ENCODE peak calls at places on chromosomes 7 and 10, in four cellular contexts. E, H, G and L are unnamed samples.
A peak's percentile ranks its signal among the peaks of the same experiment; 100 is the strongest.

GRCh38 chr10:24541239-24541753 is 182.4 kb downstream of the ARHGAP21 start:
- DNase-seq in E (no peak), G (no peak), H (no peak), L (no peak)

GRCh38 chr7:420142-421055 is 99.2 kb downstream of the PDGFA start:
- DNase-seq in H (no peak), E (no peak), G (no peak), L (no peak)

GRCh38 chr7:121123028-121123427 is 134.5 kb downstream of the CPED1 start:
- DNase-seq in E (no peak), H (no peak), G (no peak), L (no peak)

GRCh38 chr7:665251-665650 is 61.2 kb upstream of the DNAAF5 start:
- DNase-seq in H (peak; percentile 70), E (no peak), G (no peak), L (no peak)

GRCh38 chr10:114044251-114045070 is 795 bp downstream of the ADRB1 start:
- DNase-seq in G (no peak), E (no peak), H (no peak), L (peak; percentile 56)

GRCh38 chr10:81843042-81843441 is 32.0 kb upstream of the NRG3 start:
- DNase-seq in G (no peak), H (no peak), E (no peak), L (no peak)

GRCh38 chr10:77179015-77179695 is 458.5 kb downstream of the KCNMA1 start:
- DNase-seq in H (peak; percentile 61), E (peak; percentile 38), G (peak; percentile 34), L (no peak)

GRCh38 chr7:47847207-47847606 is 101.1 kb downstream of the PKD1L1 start:
- DNase-seq in G (peak; percentile 16), E (no peak), H (no peak), L (no peak)

GRCh38 chr7:74481458-74482324 is 28.0 kb downstream of the GTF2IRD1 start:
- DNase-seq in G (no peak), H (no peak), E (no peak), L (peak; percentile 21)

GRCh38 chr7:157734926-157735640 is 398.3 kb downstream of the DNAJB6 start:
- DNase-seq in E (no peak), G (no peak), H (no peak), L (no peak)

GRCh38 chr7:92332782-92333181 is 87.0 kb downstream of the ANKIB1 start:
- DNase-seq in E (no peak), G (no peak), H (no peak), L (no peak)

GRCh38 chr7:70736715-70737460 is 395.1 kb upstream of the GALNT17 start:
- DNase-seq in E (no peak), H (peak; percentile 20), G (no peak), L (no peak)

GRCh38 chr7:122692769-122693309 is 6.1 kb downstream of the RNF133 start:
- DNase-seq in G (no peak), H (no peak), E (no peak), L (no peak)

GRCh38 chr10:132611026-132611910 is 73.7 kb downstream of the INPP5A start:
- DNase-seq in G (no peak), H (peak; percentile 12), E (no peak), L (no peak)

GRCh38 chr10:8543361-8544056 is 489.0 kb downstream of the GATA3 start:
- DNase-seq in E (no peak), H (no peak), G (peak; percentile 44), L (no peak)

GRCh38 chr10:122551450-122551849 is 9.1 kb upstream of the DMBT1 start:
- DNase-seq in G (no peak), E (no peak), H (no peak), L (no peak)

GRCh38 chr7:135188298-135188984 is 17.9 kb upstream of the CYREN start:
- DNase-seq in E (no peak), H (peak; percentile 10), G (no peak), L (no peak)

GRCh38 chr10:106971411-106971831 is 193.1 kb downstream of the SORCS1 start:
- DNase-seq in E (no peak), H (no peak), G (no peak), L (no peak)

GRCh38 chr7:127578711-127579275 is 6.6 kb downstream of the GCC1 start:
- DNase-seq in E (no peak), G (no peak), H (no peak), L (no peak)

GRCh38 chr10:62171791-62172190 is 96.9 kb downstream of the RTKN2 start:
- DNase-seq in H (no peak), G (no peak), E (no peak), L (no peak)

GRCh38 chr10:113228570-113228969 is 278.5 kb downstream of the TCF7L2 start:
- DNase-seq in E (no peak), H (no peak), G (no peak), L (no peak)

GRCh38 chr10:79399242-79399831 is 46.1 kb downstream of the ZCCHC24 start:
- DNase-seq in E (peak; percentile 86), G (peak; percentile 71), H (peak; percentile 94), L (peak; percentile 93)

GRCh38 chr10:100654835-100655759 is 90.3 kb upstream of the PAX2 start:
- DNase-seq in G (no peak), H (no peak), E (no peak), L (no peak)

GRCh38 chr10:90913774-90914420 is 7.0 kb downstream of the ANKRD1 start:
- DNase-seq in G (no peak), H (no peak), E (no peak), L (no peak)

GRCh38 chr10:43299579-43299978 is 32.7 kb upstream of the RASGEF1A start:
- DNase-seq in G (no peak), H (no peak), E (no peak), L (no peak)

GRCh38 chr7:28872226-28872625 is 85.9 kb downstream of the TRIL start:
- DNase-seq in H (no peak), E (no peak), G (no peak), L (no peak)

GRCh38 chr10:132963430-132963960 is 21.1 kb upstream of the CFAP46 start:
- DNase-seq in H (peak; percentile 10), E (no peak), G (no peak), L (no peak)

GRCh38 chr10:97849491-97850402 is at the start of gene GOLGA7B:
- DNase-seq in H (no peak), G (no peak), E (no peak), L (no peak)

GRCh38 chr10:127916826-127917225 is 9.9 kb downstream of the PTPRE start:
- DNase-seq in G (no peak), H (no peak), E (no peak), L (no peak)

GRCh38 chr10:129193148-129193547 is 273.9 kb upstream of the MGMT start:
- DNase-seq in E (no peak), H (no peak), G (no peak), L (no peak)

GRCh38 chr10:21523007-21523406 is 2.5 kb downstream of the SKIDA1 start:
- DNase-seq in G (no peak), E (no peak), H (no peak), L (no peak)

GRCh38 chr10:44510716-44511115 is 125.8 kb upstream of the CXCL12 start:
- DNase-seq in H (no peak), G (no peak), E (no peak), L (no peak)

GRCh38 chr7:111499027-111499426 is 63.3 kb downstream of the IMMP2L start:
- DNase-seq in E (no peak), G (no peak), H (no peak), L (no peak)

GRCh38 chr10:7102084-7102483 is 308.8 kb downstream of the SFMBT2 start:
- DNase-seq in E (no peak), H (no peak), G (no peak), L (no peak)

GRCh38 chr10:7100004-7100697 is 310.7 kb downstream of the SFMBT2 start:
- DNase-seq in G (no peak), E (no peak), H (no peak), L (no peak)

GRCh38 chr10:7098160-7098762 is 312.6 kb downstream of the SFMBT2 start:
- DNase-seq in E (no peak), G (no peak), H (no peak), L (no peak)

GRCh38 chr10:7107287-7107686 is 303.5 kb downstream of the SFMBT2 start:
- DNase-seq in E (no peak), H (no peak), G (no peak), L (no peak)

GRCh38 chr10:7102557-7103349 is 308.1 kb downstream of the SFMBT2 start:
- DNase-seq in H (no peak), G (no peak), E (no peak), L (no peak)
- H3K4me3 ChIP-seq in H (no peak overlapping the region), G (no peak overlapping the region), E (no peak overlapping the region), L (no peak overlapping the region)

DNA sequence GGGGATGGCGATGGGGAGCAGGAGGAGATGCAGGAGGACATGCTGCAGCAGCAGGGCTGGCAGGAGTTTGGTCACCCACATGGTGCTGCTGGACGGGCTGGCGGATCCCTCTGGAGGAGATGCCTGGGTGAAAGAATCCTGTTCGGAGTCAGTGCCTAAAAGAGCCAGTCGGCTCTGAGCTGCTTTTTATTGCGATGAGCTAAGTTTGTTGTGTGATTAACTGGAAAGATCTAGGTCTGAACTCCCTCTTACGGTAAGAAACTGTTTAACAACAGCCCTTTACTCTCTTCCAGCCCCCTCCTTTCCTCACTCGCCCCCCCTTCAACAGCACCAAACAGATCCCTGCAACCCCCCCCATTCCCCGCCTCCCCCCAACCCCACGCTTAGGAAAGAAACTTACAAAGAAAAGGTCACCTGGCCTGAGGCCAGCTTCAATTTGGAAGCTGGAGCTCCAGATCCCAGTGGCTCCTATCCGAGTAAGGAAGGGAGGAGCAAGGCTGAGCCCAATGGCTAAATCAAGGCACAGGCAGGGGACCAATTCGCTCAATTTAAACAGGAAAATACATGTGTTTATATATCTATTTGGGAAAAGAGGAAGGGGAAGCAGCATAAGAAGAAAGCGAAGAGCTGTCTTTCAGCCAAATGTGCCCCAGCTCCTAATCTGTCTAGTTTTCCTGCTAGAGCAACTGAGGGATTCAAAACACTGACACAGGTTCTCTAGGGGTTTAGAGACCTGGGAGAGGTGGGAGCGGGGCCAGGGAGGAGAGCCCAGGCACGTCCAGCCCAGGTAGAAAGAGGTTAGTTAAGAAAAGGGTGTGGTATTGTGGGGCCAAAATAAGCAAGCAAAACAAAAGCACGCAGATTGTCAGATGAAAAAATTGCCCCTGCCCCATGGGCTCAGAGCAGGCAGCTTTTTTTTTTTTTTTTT is at the start of gene HGF:
- DNase-seq in G (peak; percentile 44), E (peak; percentile 20), H (peak; percentile 76), L (peak; percentile 72)
- H3K4me3 ChIP-seq in G (peak within 1 kb of the TSS; percentile 29), E (no peak within 1 kb of the TSS), H (peak within 1 kb of the TSS; percentile 30), L (peak within 1 kb of the TSS; percentile 37)

GRCh38 chr10:88991900-88992237 is 1.3 kb downstream of the FAS start:
- DNase-seq in H (no peak), G (no peak), E (no peak), L (no peak)

GRCh38 chr10:88994034-88994433 is 3.4 kb downstream of the FAS start:
- DNase-seq in H (no peak), G (no peak), E (no peak), L (no peak)

GRCh38 chr10:88991161-88991899 is 732 bp downstream of the FAS start:
- DNase-seq in G (peak; percentile 68), E (peak; percentile 76), H (peak; percentile 87), L (peak; percentile 86)

GRCh38 chr10:88995156-88995876 is 4.7 kb downstream of the FAS start:
- DNase-seq in E (no peak), G (no peak), H (no peak), L (no peak)

GRCh38 chr10:88992945-88993537 is 2.4 kb downstream of the FAS start:
- DNase-seq in E (no peak), H (no peak), G (no peak), L (no peak)
- H3K4me3 ChIP-seq in E (no peak overlapping the region), H (peak overlapping the region; percentile 88), G (no peak overlapping the region), L (peak overlapping the region; percentile 10)

DNA sequence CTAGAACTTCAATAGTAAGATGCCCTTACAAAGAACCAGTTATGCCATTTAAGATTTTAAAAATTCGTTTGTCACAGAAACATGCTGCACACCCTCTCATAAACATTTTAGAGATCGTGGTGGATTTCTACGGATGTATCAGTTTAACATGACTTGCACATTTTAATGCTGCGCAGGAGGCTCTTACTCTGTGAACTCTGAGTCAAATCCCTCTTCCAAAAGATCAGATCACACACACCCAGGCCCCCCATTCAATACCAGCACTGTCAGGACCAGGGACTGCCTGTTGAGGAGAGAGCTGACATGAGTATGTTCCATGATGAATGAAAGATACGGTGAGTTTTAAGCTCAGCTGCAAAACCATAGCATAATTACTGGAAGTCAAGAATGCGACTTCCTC is 500.1 kb downstream of the GLRX3 start:
- DNase-seq in H (no peak), E (no peak), G (peak; percentile 19), L (no peak)
- H3K4me3 ChIP-seq in H (no peak overlapping the region), E (no peak overlapping the region), G (no peak overlapping the region), L (no peak overlapping the region)